ENCODE peak calls at places on chromosomes 12 and 14, in four cellular contexts. F, T, J and P are unnamed samples.

GRCh38 chr14:81449114-81449513 is 49.0 kb upstream of the STON2 start:
- DNase-seq in F (no peak), T (no peak), J (no peak), P (no peak)

GRCh38 chr14:99230271-99231141 is 41.5 kb downstream of the BCL11B start:
- DNase-seq in J (no peak), F (no peak), T (no peak), P (no peak)

GRCh38 chr14:95157987-95158712 is 821 bp upstream of the DICER1 start:
- DNase-seq in T (peak), J (peak), F (no peak), P (no peak)

GRCh38 chr12:613996-614726 is 49.1 kb downstream of the NINJ2 start:
- DNase-seq in T (no peak), F (no peak), J (no peak), P (no peak)

GRCh38 chr14:91228112-91229004 is 16.1 kb downstream of the GPR68 start:
- DNase-seq in J (peak), F (no peak), T (no peak), P (no peak)

GRCh38 chr14:93346926-93347721 is at the start of gene COX8C:
- DNase-seq in F (no peak), T (no peak), J (no peak), P (no peak)

GRCh38 chr14:60161176-60162107 is 3.8 kb downstream of the DHRS7 start:
- DNase-seq in J (peak), F (no peak), T (no peak), P (no peak)

GRCh38 chr12:119696943-119697342 is 29.0 kb downstream of the PRKAB1 start:
- DNase-seq in F (no peak), J (no peak), T (no peak), P (no peak)

GRCh38 chr14:95313707-95314106 is 6.0 kb downstream of the CLMN start:
- DNase-seq in F (no peak), J (peak), T (no peak), P (no peak)

GRCh38 chr12:96239711-96240234 is 45.6 kb downstream of the ELK3 start:
- DNase-seq in J (no peak), T (no peak), F (no peak), P (no peak)

GRCh38 chr12:110776410-110776809 is 33.7 kb upstream of the PPP1CC start:
- DNase-seq in T (no peak), F (no peak), J (no peak), P (no peak)

GRCh38 chr12:114335607-114336006 is 70.3 kb downstream of the TBX5 start:
- DNase-seq in F (no peak), T (no peak), J (no peak), P (no peak)

GRCh38 chr12:106885026-106885425 is 70.7 kb upstream of the TMEM263 start:
- DNase-seq in T (no peak), J (no peak), F (no peak), P (no peak)

GRCh38 chr14:24095196-24096068 is 1.3 kb downstream of the PCK2 start:
- DNase-seq in F (peak), T (peak), J (no peak), P (peak)

GRCh38 chr14:60977848-60978247 is 3.0 kb downstream of the TRMT5 start:
- DNase-seq in T (no peak), F (no peak), J (no peak), P (no peak)

GRCh38 chr14:23094666-23095195 is at the start of gene ACIN1:
- DNase-seq in T (no peak), F (peak), J (peak), P (peak)

GRCh38 chr14:99737956-99738667 is 54.0 kb downstream of the CYP46A1 start:
- DNase-seq in T (no peak), J (no peak), F (no peak), P (no peak)

DNA sequence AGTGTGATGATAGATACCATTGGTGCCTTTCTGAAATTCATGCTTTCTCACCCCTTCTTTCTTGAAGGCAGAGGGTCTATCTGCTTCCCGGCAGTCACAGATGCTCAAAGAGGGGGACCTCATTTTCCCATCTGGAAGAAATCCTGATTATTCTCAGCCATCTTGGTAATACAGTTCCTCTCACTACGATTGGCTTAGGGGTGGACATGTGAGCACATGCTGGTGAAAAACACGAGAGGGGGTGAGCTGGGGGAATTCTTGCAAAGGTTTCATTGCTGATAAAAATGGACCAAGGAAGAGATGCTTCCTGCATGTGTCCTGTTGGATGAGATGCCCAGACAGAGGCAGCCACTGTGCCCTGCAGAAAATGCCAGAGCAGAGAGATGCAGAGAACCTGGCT is 13.8 kb upstream of the SCARB1 start:
- DNase-seq in J (no peak), T (no peak), F (no peak), P (no peak)
- TF ChIP-seq CTCF in J (no peak), T (no peak), F (no peak), P (no peak)

GRCh38 chr12:52004042-52004648 is 2.6 kb upstream of the TAMALIN start:
- DNase-seq in F (no peak), J (peak), T (peak), P (no peak)
- TF ChIP-seq CTCF in F (peak), J (peak), T (no peak), P (peak)

GRCh38 chr12:100651108-100651507 is 77.6 kb downstream of the GAS2L3 start:
- DNase-seq in F (no peak), T (no peak), J (no peak), P (no peak)
- TF ChIP-seq CTCF in F (peak), T (peak), J (peak), P (peak)

DNA sequence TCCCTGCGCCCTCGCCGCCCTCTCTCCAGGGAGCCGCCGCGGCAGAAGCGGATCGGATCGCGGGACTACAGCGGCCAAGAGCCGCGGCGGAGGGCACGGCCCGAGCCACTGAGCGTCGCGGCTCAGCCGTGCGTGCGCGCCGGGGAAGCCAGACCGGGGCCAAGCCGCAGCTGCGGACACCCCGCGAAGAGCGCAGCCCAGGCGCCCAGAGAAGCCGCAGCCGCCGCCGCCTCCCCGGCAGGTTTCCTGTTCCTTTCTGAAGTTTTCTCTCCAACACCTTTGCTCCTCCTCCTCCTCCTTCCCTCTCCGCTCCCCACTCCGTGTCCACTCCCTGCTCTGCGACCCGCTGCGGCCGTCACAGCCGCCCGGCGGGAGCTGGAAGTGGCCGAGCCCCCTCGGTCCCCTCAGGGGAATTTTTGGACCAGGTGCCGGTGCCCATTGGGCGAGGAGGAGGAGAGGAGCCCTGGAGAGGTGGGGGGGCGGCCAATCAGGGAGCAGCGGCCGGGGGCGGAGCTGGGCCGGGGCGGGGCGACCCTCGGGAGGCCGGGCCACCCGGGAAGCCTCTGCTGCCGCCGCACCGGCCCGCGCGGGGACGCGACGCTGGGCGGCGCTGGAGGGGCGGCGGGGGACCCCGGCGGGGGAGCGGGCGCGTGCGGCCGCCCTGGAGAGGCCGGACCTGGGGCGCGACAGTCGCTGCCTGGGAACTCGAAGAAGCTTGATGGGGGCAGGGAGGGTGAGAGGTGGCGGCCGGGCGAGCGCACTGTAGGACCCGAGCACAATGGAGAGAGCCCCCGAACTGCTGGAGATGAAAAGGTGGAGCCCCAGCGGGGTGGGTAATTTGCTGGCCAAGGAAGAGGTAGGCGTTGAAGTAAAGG is at the start of gene ITPR2:
- DNase-seq in J (peak), T (peak), F (peak), P (peak)
- TF ChIP-seq CTCF in J (peak), T (no peak), F (no peak), P (no peak)

GRCh38 chr12:93079271-93079670 is 150.2 kb upstream of the EEA1 start:
- DNase-seq in T (no peak), F (no peak), J (no peak), P (no peak)
- TF ChIP-seq CTCF in T (no peak), F (no peak), J (no peak), P (no peak)